ENCODE peak calls at places on chromosomes 6 and 20, in nine cellular contexts. One of them, this sample, is unnamed.
A peak's percentile ranks its signal among the peaks of the same experiment; 100 is the strongest.

GRCh38 chr6:111478749-111479148 is 4.3 kb downstream of the REV3L start:
- DNase-seq in upper lobe of right lung: no peak
- DNase-seq in G401: peak; percentile 57
- DNase-seq in AG09319: no peak
- DNase-seq in left lung: no peak
- DNase-seq in fibroblast of lung: peak; percentile 77
- DNase-seq in pons: peak; percentile 84
- DNase-seq in skeletal muscle cell: no peak
- DNase-seq in WTC11: no peak
- DNase-seq in this sample: peak; percentile 64

GRCh38 chr6:29553268-29554057 is 6.1 kb downstream of the UBD start:
- DNase-seq in G401: peak; percentile 5
- DNase-seq in AG09319: no peak
- DNase-seq in fibroblast of lung: peak; percentile 57
- DNase-seq in upper lobe of right lung: peak; percentile 91
- DNase-seq in skeletal muscle cell: peak; percentile 31
- DNase-seq in pons: no peak
- DNase-seq in WTC11: peak; percentile 84
- DNase-seq in left lung: peak; percentile 71
- DNase-seq in this sample: peak; percentile 61

GRCh38 chr6:43963877-43964658 is 163.2 kb downstream of the MRPL14 start:
- DNase-seq in G401: no peak
- DNase-seq in upper lobe of right lung: no peak
- DNase-seq in AG09319: no peak
- DNase-seq in skeletal muscle cell: no peak
- DNase-seq in fibroblast of lung: no peak
- DNase-seq in left lung: no peak
- DNase-seq in WTC11: no peak
- DNase-seq in pons: no peak
- DNase-seq in this sample: no peak

GRCh38 chr20:51350941-51351631 is 191.4 kb downstream of the NFATC2 start:
- DNase-seq in upper lobe of right lung: no peak
- DNase-seq in AG09319: peak; percentile 71
- DNase-seq in skeletal muscle cell: peak; percentile 88
- DNase-seq in WTC11: no peak
- DNase-seq in G401: no peak
- DNase-seq in pons: no peak
- DNase-seq in left lung: no peak
- DNase-seq in fibroblast of lung: peak; percentile 84
- DNase-seq in this sample: peak; percentile 63

GRCh38 chr6:157993076-157993475 is 11.4 kb downstream of the SYNJ2 start:
- DNase-seq in upper lobe of right lung: no peak
- DNase-seq in fibroblast of lung: peak; percentile 32
- DNase-seq in AG09319: no peak
- DNase-seq in skeletal muscle cell: no peak
- DNase-seq in WTC11: no peak
- DNase-seq in G401: no peak
- DNase-seq in pons: peak; percentile 23
- DNase-seq in left lung: no peak
- DNase-seq in this sample: no peak

GRCh38 chr6:168929871-168930450 is 323.7 kb downstream of the THBS2 start:
- DNase-seq in fibroblast of lung: no peak
- DNase-seq in G401: no peak
- DNase-seq in AG09319: no peak
- DNase-seq in skeletal muscle cell: no peak
- DNase-seq in left lung: no peak
- DNase-seq in upper lobe of right lung: no peak
- DNase-seq in WTC11: no peak
- DNase-seq in pons: no peak
- DNase-seq in this sample: no peak

GRCh38 chr6:116476021-116476678 is 15.0 kb downstream of the CALHM6 start:
- DNase-seq in upper lobe of right lung: no peak
- DNase-seq in left lung: no peak
- DNase-seq in fibroblast of lung: peak; percentile 5
- DNase-seq in AG09319: no peak
- DNase-seq in pons: peak; percentile 24
- DNase-seq in G401: no peak
- DNase-seq in WTC11: no peak
- DNase-seq in skeletal muscle cell: no peak
- DNase-seq in this sample: no peak

GRCh38 chr20:37384683-37385174 is 38.8 kb downstream of the SRC start:
- DNase-seq in upper lobe of right lung: peak; percentile 83
- DNase-seq in AG09319: no peak
- DNase-seq in left lung: peak; percentile 68
- DNase-seq in skeletal muscle cell: no peak
- DNase-seq in G401: peak; percentile 44
- DNase-seq in WTC11: peak; percentile 82
- DNase-seq in pons: no peak
- DNase-seq in fibroblast of lung: peak; percentile 49
- DNase-seq in this sample: peak; percentile 80

GRCh38 chr6:19465240-19465639 is 371.9 kb upstream of the ID4 start:
- DNase-seq in skeletal muscle cell: no peak
- DNase-seq in G401: no peak
- DNase-seq in upper lobe of right lung: no peak
- DNase-seq in left lung: no peak
- DNase-seq in WTC11: no peak
- DNase-seq in pons: no peak
- DNase-seq in fibroblast of lung: peak; percentile 1
- DNase-seq in AG09319: no peak
- DNase-seq in this sample: peak; percentile 57

GRCh38 chr6:166240889-166241288 is 67.3 kb downstream of the PRR18 start:
- DNase-seq in pons: no peak
- DNase-seq in upper lobe of right lung: no peak
- DNase-seq in fibroblast of lung: no peak
- DNase-seq in left lung: no peak
- DNase-seq in G401: no peak
- DNase-seq in WTC11: no peak
- DNase-seq in skeletal muscle cell: no peak
- DNase-seq in AG09319: no peak
- DNase-seq in this sample: no peak

GRCh38 chr20:53876470-53876869 is 193.9 kb downstream of the BCAS1 start:
- DNase-seq in fibroblast of lung: no peak
- DNase-seq in pons: no peak
- DNase-seq in upper lobe of right lung: no peak
- DNase-seq in AG09319: no peak
- DNase-seq in G401: no peak
- DNase-seq in WTC11: no peak
- DNase-seq in skeletal muscle cell: no peak
- DNase-seq in left lung: no peak
- DNase-seq in this sample: no peak

GRCh38 chr20:31543966-31544598 is 29.8 kb downstream of the HM13 start:
- DNase-seq in AG09319: peak; percentile 95
- DNase-seq in fibroblast of lung: peak; percentile 95
- DNase-seq in pons: no peak
- DNase-seq in WTC11: no peak
- DNase-seq in skeletal muscle cell: peak; percentile 79
- DNase-seq in upper lobe of right lung: no peak
- DNase-seq in left lung: no peak
- DNase-seq in G401: no peak
- DNase-seq in this sample: peak; percentile 89

GRCh38 chr6:155415953-155416352 is 39.7 kb downstream of the NOX3 start:
- DNase-seq in G401: no peak
- DNase-seq in pons: no peak
- DNase-seq in upper lobe of right lung: no peak
- DNase-seq in left lung: no peak
- DNase-seq in AG09319: no peak
- DNase-seq in skeletal muscle cell: no peak
- DNase-seq in WTC11: no peak
- DNase-seq in fibroblast of lung: no peak
- DNase-seq in this sample: no peak

GRCh38 chr6:10507298-10507697 is 13.9 kb upstream of the GCNT2 start:
- DNase-seq in G401: no peak
- DNase-seq in fibroblast of lung: no peak
- DNase-seq in WTC11: no peak
- DNase-seq in upper lobe of right lung: no peak
- DNase-seq in AG09319: no peak
- DNase-seq in pons: no peak
- DNase-seq in skeletal muscle cell: no peak
- DNase-seq in left lung: no peak
- DNase-seq in this sample: no peak

GRCh38 chr6:160519603-160520042 is 144.5 kb downstream of the LPA start:
- DNase-seq in fibroblast of lung: no peak
- DNase-seq in WTC11: no peak
- DNase-seq in skeletal muscle cell: no peak
- DNase-seq in left lung: no peak
- DNase-seq in G401: peak; percentile 73
- DNase-seq in upper lobe of right lung: no peak
- DNase-seq in AG09319: no peak
- DNase-seq in pons: no peak
- DNase-seq in this sample: peak; percentile 2